ENCODE peak calls at places on chromosomes 5 and 9, in eight cellular contexts. One of them, this sample, is unnamed. For H3K4me1 and H3K9me3, the result is how much of the 10 kb centered on the place peaks cover.

GRCh38 chr5:138869763-138870500 is 5.2 kb downstream of the LRRTM2 start:
- DNase-seq in psoas muscle: no peak
- DNase-seq in A549: no peak
- DNase-seq in breast epithelium: no peak
- DNase-seq in cardiac muscle cell: no peak
- DNase-seq in ovary: no peak
- DNase-seq in heart right ventricle: no peak
- DNase-seq in spleen: no peak
- DNase-seq in this sample: peak

GRCh38 chr5:15249152-15249551 is 250.8 kb upstream of the FBXL7 start:
- DNase-seq in psoas muscle: no peak
- DNase-seq in A549: no peak
- DNase-seq in breast epithelium: no peak
- DNase-seq in cardiac muscle cell: no peak
- DNase-seq in ovary: no peak
- DNase-seq in heart right ventricle: no peak
- DNase-seq in spleen: no peak
- DNase-seq in this sample: peak

GRCh38 chr9:14907360-14907685 is 2.9 kb downstream of the FREM1 start:
- DNase-seq in psoas muscle: no peak
- DNase-seq in A549: no peak
- DNase-seq in breast epithelium: no peak
- DNase-seq in cardiac muscle cell: peak
- DNase-seq in ovary: no peak
- DNase-seq in heart right ventricle: no peak
- DNase-seq in spleen: no peak
- DNase-seq in this sample: no peak

GRCh38 chr5:112757468-112758208 is 20.0 kb downstream of the APC start:
- DNase-seq in psoas muscle: no peak
- DNase-seq in A549: peak
- DNase-seq in breast epithelium: no peak
- DNase-seq in cardiac muscle cell: peak
- DNase-seq in ovary: no peak
- DNase-seq in heart right ventricle: no peak
- DNase-seq in spleen: no peak
- DNase-seq in this sample: peak

GRCh38 chr5:65478336-65478735 is 3.4 kb downstream of the ADAMTS6 start:
- DNase-seq in psoas muscle: no peak
- DNase-seq in A549: no peak
- DNase-seq in breast epithelium: no peak
- DNase-seq in cardiac muscle cell: no peak
- DNase-seq in ovary: no peak
- DNase-seq in heart right ventricle: no peak
- DNase-seq in spleen: no peak
- DNase-seq in this sample: peak

GRCh38 chr9:127214421-127215265 is 49.9 kb upstream of the GARNL3 start:
- DNase-seq in psoas muscle: no peak
- DNase-seq in A549: peak
- DNase-seq in breast epithelium: peak
- DNase-seq in cardiac muscle cell: peak
- DNase-seq in ovary: no peak
- DNase-seq in heart right ventricle: no peak
- DNase-seq in spleen: peak
- DNase-seq in this sample: peak

GRCh38 chr9:105413486-105414068 is 34.3 kb upstream of the FSD1L start:
- DNase-seq in psoas muscle: no peak
- DNase-seq in A549: peak
- DNase-seq in breast epithelium: no peak
- DNase-seq in cardiac muscle cell: peak
- DNase-seq in ovary: no peak
- DNase-seq in heart right ventricle: no peak
- DNase-seq in spleen: no peak
- DNase-seq in this sample: peak

GRCh38 chr9:121778252-121779225 is 127.1 kb downstream of the DAB2IP start:
- DNase-seq in psoas muscle: no peak
- DNase-seq in A549: no peak
- DNase-seq in breast epithelium: no peak
- DNase-seq in cardiac muscle cell: no peak
- DNase-seq in ovary: no peak
- DNase-seq in heart right ventricle: no peak
- DNase-seq in spleen: no peak
- DNase-seq in this sample: no peak

GRCh38 chr5:68891718-68892117 is 202.1 kb upstream of the SLC30A5 start:
- DNase-seq in psoas muscle: no peak
- DNase-seq in A549: no peak
- DNase-seq in breast epithelium: no peak
- DNase-seq in cardiac muscle cell: no peak
- DNase-seq in ovary: no peak
- DNase-seq in heart right ventricle: no peak
- DNase-seq in spleen: no peak
- DNase-seq in this sample: no peak

GRCh38 chr5:151772029-151772867 is 494 bp downstream of the G3BP1 start:
- DNase-seq in psoas muscle: peak
- DNase-seq in A549: peak
- DNase-seq in breast epithelium: no peak
- DNase-seq in cardiac muscle cell: peak
- DNase-seq in ovary: no peak
- DNase-seq in heart right ventricle: peak
- DNase-seq in spleen: no peak
- DNase-seq in this sample: peak

GRCh38 chr9:83056911-83057310 is 6.0 kb downstream of the RASEF start:
- DNase-seq in psoas muscle: no peak
- DNase-seq in A549: no peak
- DNase-seq in breast epithelium: no peak
- DNase-seq in cardiac muscle cell: no peak
- DNase-seq in ovary: no peak
- DNase-seq in heart right ventricle: no peak
- DNase-seq in spleen: no peak
- DNase-seq in this sample: no peak

GRCh38 chr5:141121563-141121962 is at the start of gene PCDHB4:
- DNase-seq in psoas muscle: peak
- DNase-seq in A549: peak
- DNase-seq in breast epithelium: no peak
- DNase-seq in cardiac muscle cell: no peak
- DNase-seq in ovary: peak
- DNase-seq in heart right ventricle: no peak
- DNase-seq in spleen: no peak
- DNase-seq in this sample: peak
- H3K4me3 ChIP-seq in psoas muscle: peak
- H3K4me3 ChIP-seq in A549: no peak
- H3K4me3 ChIP-seq in breast epithelium: peak
- H3K4me3 ChIP-seq in cardiac muscle cell: no peak
- H3K4me3 ChIP-seq in ovary: peak
- H3K4me3 ChIP-seq in heart right ventricle: peak
- H3K4me3 ChIP-seq in spleen: no peak
- H3K4me3 ChIP-seq in this sample: peak

DNA sequence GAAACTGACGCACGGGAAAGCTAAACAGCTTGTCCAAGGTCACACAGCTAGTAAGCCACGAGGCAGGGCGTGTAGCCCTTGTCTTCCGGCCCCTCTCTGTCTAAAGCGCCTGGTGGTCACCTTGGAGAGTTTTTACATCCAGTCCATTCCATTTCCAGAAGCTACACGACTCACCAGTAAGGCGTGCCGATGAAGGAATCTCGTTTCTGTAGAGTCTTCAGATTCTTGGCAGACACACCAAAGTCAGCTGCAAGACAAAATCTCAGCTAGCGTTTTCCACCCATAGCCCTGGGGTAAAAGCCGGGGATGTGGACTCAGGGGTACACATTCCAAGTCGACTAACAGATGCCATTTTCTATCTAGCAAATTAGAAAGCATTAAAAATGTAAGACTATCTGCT is 80.4 kb downstream of the STK10 start:
- DNase-seq in psoas muscle: no peak
- DNase-seq in A549: peak
- DNase-seq in breast epithelium: no peak
- DNase-seq in cardiac muscle cell: no peak
- DNase-seq in ovary: no peak
- DNase-seq in heart right ventricle: no peak
- DNase-seq in spleen: peak
- DNase-seq in this sample: peak
- H3K4me1 ChIP-seq in psoas muscle: under half
- H3K4me1 ChIP-seq in A549: under half
- H3K4me1 ChIP-seq in breast epithelium: under half
- H3K4me1 ChIP-seq in cardiac muscle cell: under half
- H3K4me1 ChIP-seq in ovary: under half
- H3K4me1 ChIP-seq in heart right ventricle: half or more
- H3K4me1 ChIP-seq in spleen: under half
- H3K4me1 ChIP-seq in this sample: under half

DNA sequence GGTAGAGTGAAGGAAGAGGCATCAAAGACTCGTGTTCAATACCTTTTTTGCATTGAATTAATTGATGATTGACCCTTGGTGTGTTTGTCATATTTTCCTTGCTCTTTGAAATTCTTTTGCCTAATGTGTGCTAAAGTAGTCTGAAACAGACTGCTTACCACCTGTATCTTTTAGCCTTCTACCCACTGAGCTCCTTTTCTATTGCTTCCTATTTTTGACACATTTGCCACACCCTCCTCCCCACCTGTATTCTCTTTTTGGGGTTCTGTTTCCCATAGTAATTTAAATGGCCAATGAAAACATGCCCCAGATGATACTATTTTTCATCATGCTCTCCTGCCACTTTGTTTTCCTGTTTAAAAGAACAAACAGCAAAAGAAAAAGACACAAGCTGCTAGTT is 78.5 kb downstream of the ZCCHC7 start:
- DNase-seq in psoas muscle: no peak
- DNase-seq in A549: no peak
- DNase-seq in breast epithelium: no peak
- DNase-seq in cardiac muscle cell: no peak
- DNase-seq in ovary: no peak
- DNase-seq in heart right ventricle: no peak
- DNase-seq in spleen: no peak
- DNase-seq in this sample: no peak
- H3K9me3 ChIP-seq in psoas muscle: under half
- H3K9me3 ChIP-seq in A549: under half
- H3K9me3 ChIP-seq in breast epithelium: under half
- H3K9me3 ChIP-seq in cardiac muscle cell: under half
- H3K9me3 ChIP-seq in ovary: under half
- H3K9me3 ChIP-seq in heart right ventricle: under half
- H3K9me3 ChIP-seq in spleen: under half
- H3K9me3 ChIP-seq in this sample: under half

DNA sequence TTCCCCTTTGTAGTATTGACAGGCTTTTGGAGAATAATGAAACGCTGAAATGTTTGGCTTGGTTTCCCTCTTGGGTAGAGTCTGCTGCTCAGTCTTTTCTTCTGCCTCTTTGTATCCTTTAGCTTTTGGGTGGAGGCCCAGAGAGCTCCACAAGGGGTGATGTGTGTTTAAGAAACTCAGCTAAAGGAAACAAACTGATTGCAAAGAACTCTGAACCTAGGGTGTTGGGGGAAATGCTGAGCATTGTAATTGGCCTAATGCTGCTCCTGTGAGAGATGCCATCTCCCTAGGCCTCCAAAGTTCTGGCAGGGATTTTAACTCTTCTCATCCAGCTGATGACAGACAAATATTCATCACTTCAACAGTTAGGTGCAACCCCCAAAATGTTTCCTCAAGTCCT is 30.7 kb upstream of the ZSWIM6 start:
- DNase-seq in psoas muscle: no peak
- DNase-seq in A549: no peak
- DNase-seq in breast epithelium: no peak
- DNase-seq in cardiac muscle cell: no peak
- DNase-seq in ovary: no peak
- DNase-seq in heart right ventricle: no peak
- DNase-seq in spleen: no peak
- DNase-seq in this sample: peak
- H3K4me3 ChIP-seq in psoas muscle: no peak
- H3K4me3 ChIP-seq in A549: peak
- H3K4me3 ChIP-seq in breast epithelium: no peak
- H3K4me3 ChIP-seq in cardiac muscle cell: no peak
- H3K4me3 ChIP-seq in ovary: no peak
- H3K4me3 ChIP-seq in heart right ventricle: no peak
- H3K4me3 ChIP-seq in spleen: no peak
- H3K4me3 ChIP-seq in this sample: peak

GRCh38 chr5:51734677-51735076 is 351.4 kb downstream of the ISL1 start:
- DNase-seq in psoas muscle: no peak
- DNase-seq in A549: no peak
- DNase-seq in breast epithelium: no peak
- DNase-seq in cardiac muscle cell: no peak
- DNase-seq in ovary: no peak
- DNase-seq in heart right ventricle: no peak
- DNase-seq in spleen: no peak
- DNase-seq in this sample: no peak

GRCh38 chr5:51731641-51732040 is 348.4 kb downstream of the ISL1 start:
- DNase-seq in psoas muscle: no peak
- DNase-seq in A549: no peak
- DNase-seq in breast epithelium: no peak
- DNase-seq in cardiac muscle cell: no peak
- DNase-seq in ovary: no peak
- DNase-seq in heart right ventricle: no peak
- DNase-seq in spleen: no peak
- DNase-seq in this sample: no peak

DNA sequence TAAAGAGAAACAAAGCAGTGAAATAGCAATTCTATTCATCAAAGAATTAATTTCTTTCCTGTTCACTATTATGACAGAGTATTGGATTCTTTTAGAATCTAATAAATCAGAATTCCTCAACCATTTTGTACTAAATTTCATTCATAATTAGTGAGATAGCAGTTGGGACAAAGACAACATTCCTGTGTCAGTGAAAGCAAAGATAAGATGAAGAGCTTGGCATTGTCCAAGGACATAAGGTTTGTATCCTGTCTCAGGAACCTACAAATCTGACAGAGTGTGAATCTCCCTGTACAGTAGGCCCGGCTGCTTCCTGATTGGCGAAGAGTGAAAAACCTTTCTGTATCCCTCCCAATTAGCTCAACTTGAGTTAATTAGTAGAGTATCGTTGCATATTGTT is 349.1 kb downstream of the ISL1 start:
- DNase-seq in psoas muscle: no peak
- DNase-seq in A549: no peak
- DNase-seq in breast epithelium: no peak
- DNase-seq in cardiac muscle cell: no peak
- DNase-seq in ovary: no peak
- DNase-seq in heart right ventricle: no peak
- DNase-seq in spleen: no peak
- DNase-seq in this sample: no peak
- H3K4me1 ChIP-seq in psoas muscle: under half
- H3K4me1 ChIP-seq in A549: under half
- H3K4me1 ChIP-seq in breast epithelium: under half
- H3K4me1 ChIP-seq in cardiac muscle cell: under half
- H3K4me1 ChIP-seq in ovary: under half
- H3K4me1 ChIP-seq in heart right ventricle: under half
- H3K4me1 ChIP-seq in spleen: under half
- H3K4me1 ChIP-seq in this sample: under half

This sample was measured in adipocyte.